ENCODE peak calls at places on chromosomes 3 and 15, in eight cellular contexts. One of them, this sample, is unnamed.

GRCh38 chr15:91498046-91498445 is 355.5 kb upstream of the SLCO3A1 start:
- DNase-seq in GM23338: no peak
- DNase-seq in heart right ventricle: no peak
- DNase-seq in mesendoderm: no peak
- DNase-seq in CD4-positive, alpha-beta memory T cell: no peak
- DNase-seq in CD8-positive, alpha-beta memory T cell: no peak
- DNase-seq in progenitor cell of endocrine pancreas: no peak
- DNase-seq in NCI-H146: no peak
- DNase-seq in this sample: no peak

GRCh38 chr15:69730281-69731235 is 277.9 kb downstream of the RPLP1 start:
- DNase-seq in GM23338: no peak
- DNase-seq in heart right ventricle: no peak
- DNase-seq in mesendoderm: no peak
- DNase-seq in CD4-positive, alpha-beta memory T cell: no peak
- DNase-seq in CD8-positive, alpha-beta memory T cell: no peak
- DNase-seq in progenitor cell of endocrine pancreas: no peak
- DNase-seq in NCI-H146: no peak
- DNase-seq in this sample: no peak

GRCh38 chr3:8320711-8321458 is 180.7 kb upstream of the LMCD1 start:
- DNase-seq in GM23338: peak
- DNase-seq in heart right ventricle: no peak
- DNase-seq in mesendoderm: peak
- DNase-seq in CD4-positive, alpha-beta memory T cell: no peak
- DNase-seq in CD8-positive, alpha-beta memory T cell: no peak
- DNase-seq in progenitor cell of endocrine pancreas: no peak
- DNase-seq in NCI-H146: no peak
- DNase-seq in this sample: no peak

GRCh38 chr15:21262851-21263400 is 177.4 kb downstream of the POTEB3 start:
- DNase-seq in GM23338: no peak
- DNase-seq in heart right ventricle: no peak
- DNase-seq in mesendoderm: peak
- DNase-seq in CD4-positive, alpha-beta memory T cell: no peak
- DNase-seq in CD8-positive, alpha-beta memory T cell: no peak
- DNase-seq in progenitor cell of endocrine pancreas: no peak
- DNase-seq in NCI-H146: no peak
- DNase-seq in this sample: no peak

GRCh38 chr3:9280477-9281219 is 31.2 kb upstream of the SRGAP3 start:
- DNase-seq in GM23338: peak
- DNase-seq in heart right ventricle: no peak
- DNase-seq in mesendoderm: peak
- DNase-seq in CD4-positive, alpha-beta memory T cell: no peak
- DNase-seq in CD8-positive, alpha-beta memory T cell: no peak
- DNase-seq in progenitor cell of endocrine pancreas: no peak
- DNase-seq in NCI-H146: peak
- DNase-seq in this sample: peak

GRCh38 chr15:59294961-59295741 is 77.5 kb downstream of the MYO1E start:
- DNase-seq in GM23338: no peak
- DNase-seq in heart right ventricle: no peak
- DNase-seq in mesendoderm: peak
- DNase-seq in CD4-positive, alpha-beta memory T cell: no peak
- DNase-seq in CD8-positive, alpha-beta memory T cell: no peak
- DNase-seq in progenitor cell of endocrine pancreas: no peak
- DNase-seq in NCI-H146: no peak
- DNase-seq in this sample: peak

GRCh38 chr3:140571836-140572235 is 106.0 kb upstream of the TRIM42 start:
- DNase-seq in GM23338: no peak
- DNase-seq in heart right ventricle: peak
- DNase-seq in mesendoderm: no peak
- DNase-seq in CD4-positive, alpha-beta memory T cell: no peak
- DNase-seq in CD8-positive, alpha-beta memory T cell: no peak
- DNase-seq in progenitor cell of endocrine pancreas: no peak
- DNase-seq in NCI-H146: no peak
- DNase-seq in this sample: no peak

GRCh38 chr15:29312387-29312786 is 42.8 kb upstream of the NSMCE3 start:
- DNase-seq in GM23338: no peak
- DNase-seq in heart right ventricle: no peak
- DNase-seq in mesendoderm: no peak
- DNase-seq in CD4-positive, alpha-beta memory T cell: no peak
- DNase-seq in CD8-positive, alpha-beta memory T cell: no peak
- DNase-seq in progenitor cell of endocrine pancreas: no peak
- DNase-seq in NCI-H146: no peak
- DNase-seq in this sample: peak

GRCh38 chr3:138944842-138945645 is 1.9 kb downstream of the FOXL2 start:
- DNase-seq in GM23338: peak
- DNase-seq in heart right ventricle: no peak
- DNase-seq in mesendoderm: peak
- DNase-seq in CD4-positive, alpha-beta memory T cell: peak
- DNase-seq in CD8-positive, alpha-beta memory T cell: peak
- DNase-seq in progenitor cell of endocrine pancreas: peak
- DNase-seq in NCI-H146: no peak
- DNase-seq in this sample: no peak

This sample was measured in stromal cell of bone marrow.